ENCODE peak calls at places on chromosomes 4 and X, in ten cellular contexts. O is tibial artery, L is endodermal cell, K is dorsolateral prefrontal cortex, I is astrocyte, Q is choroid plexus epithelial cell, Y is testis, C is mucosa of descending colon, J is tibial nerve, X is fibroblast of pulmonary artery. S is an unnamed sample.

GRCh38 chr4:81631958-81632439 is 160.3 kb upstream of the RASGEF1B start:
- DNase-seq in O (no peak), Y (no peak), K (no peak), Q (peak; percentile 85), J (no peak), C (no peak), I (peak; percentile 82), X (peak; percentile 68), L (no peak), S (peak; percentile 90)

GRCh38 chrX:103780701-103781402 is 4.2 kb downstream of the PLP1 start:
- DNase-seq in I (no peak), J (no peak), X (no peak), L (no peak), O (no peak), K (peak; percentile 69), Q (no peak), Y (no peak), C (no peak), S (no peak)

GRCh38 chr4:41014158-41014557 is 200.2 kb downstream of the APBB2 start:
- DNase-seq in J (no peak), X (no peak), K (no peak), Y (no peak), O (no peak), L (no peak), C (no peak), I (no peak), Q (no peak), S (no peak)

GRCh38 chr4:110869862-110870577 is 247.1 kb upstream of the PITX2 start:
- DNase-seq in C (no peak), K (no peak), Q (no peak), O (no peak), X (no peak), L (no peak), I (no peak), Y (no peak), J (no peak), S (no peak)

GRCh38 chr4:137451150-137451850 is 81.0 kb downstream of the PCDH18 start:
- DNase-seq in Q (peak; percentile 13), K (no peak), O (no peak), X (no peak), L (no peak), I (no peak), C (no peak), Y (no peak), J (no peak), S (no peak)

GRCh38 chrX:118221257-118221656 is 104.6 kb upstream of the KLHL13 start:
- DNase-seq in C (no peak), L (no peak), J (no peak), X (no peak), O (no peak), Q (no peak), K (no peak), I (no peak), Y (no peak), S (no peak)

GRCh38 chr4:85210353-85210752 is 243.9 kb upstream of the WDFY3 start:
- DNase-seq in X (no peak), O (no peak), Y (no peak), J (no peak), K (no peak), L (no peak), Q (no peak), I (no peak), C (no peak), S (no peak)

GRCh38 chr4:150149381-150149780 is 71.1 kb downstream of the DCLK2 start:
- DNase-seq in Y (no peak), Q (no peak), I (peak; percentile 64), X (peak; percentile 49), J (peak; percentile 15), O (no peak), K (no peak), L (no peak), C (no peak), S (no peak)

GRCh38 chrX:134184936-134185335 is 52.0 kb upstream of the CCDC160 start:
- DNase-seq in X (no peak), C (no peak), K (no peak), O (no peak), I (no peak), J (no peak), Y (no peak), Q (no peak), L (no peak), S (no peak)

GRCh38 chr4:100516225-100516624 is 1.6 kb downstream of the EMCN start:
- DNase-seq in K (no peak), O (no peak), C (no peak), X (no peak), L (no peak), Q (peak; percentile 2), Y (no peak), J (no peak), I (no peak), S (no peak)

GRCh38 chrX:134423606-134424005 is 36.4 kb upstream of the HPRT1 start:
- DNase-seq in L (no peak), C (no peak), I (peak; percentile 6), K (no peak), X (peak; percentile 49), O (no peak), J (no peak), Q (peak; percentile 55), Y (no peak), S (peak; percentile 4)

GRCh38 chr4:7398104-7398423 is 36.7 kb downstream of the PSAPL1 start:
- DNase-seq in C (no peak), O (peak; percentile 9), Y (no peak), X (peak; percentile 3), L (peak; percentile 39), Q (peak; percentile 60), J (no peak), I (peak; percentile 88), K (peak; percentile 52), S (peak; percentile 47)

GRCh38 chr4:139416073-139416673 is 37.7 kb upstream of the RAB33B start:
- DNase-seq in Q (peak; percentile 80), Y (no peak), I (peak; percentile 23), L (no peak), K (no peak), J (no peak), C (no peak), X (peak; percentile 84), O (no peak), S (no peak)

GRCh38 chr4:155960522-155960921 is 6.9 kb upstream of the CTSO start:
- DNase-seq in C (no peak), L (no peak), Q (peak; percentile 34), O (no peak), X (peak; percentile 82), J (peak; percentile 54), I (peak; percentile 64), K (no peak), Y (no peak), S (no peak)

GRCh38 chr4:182289809-182290208 is 46.6 kb downstream of the TENM3 start:
- DNase-seq in K (no peak), Q (no peak), Y (no peak), O (no peak), J (no peak), X (no peak), L (peak; percentile 63), I (no peak), C (no peak), S (no peak)

GRCh38 chr4:757111-757510 is 51.5 kb downstream of the PCGF3 start:
- DNase-seq in C (peak; percentile 44), L (no peak), I (no peak), J (no peak), K (no peak), Y (no peak), Q (no peak), X (no peak), O (no peak), S (no peak)

GRCh38 chr4:169079942-169080827 is 70.1 kb upstream of the CBR4 start:
- DNase-seq in L (no peak), C (peak; percentile 67), X (peak; percentile 88), J (peak; percentile 69), I (peak; percentile 82), O (peak; percentile 73), Y (peak; percentile 75), K (no peak), Q (peak; percentile 94), S (no peak)

GRCh38 chr4:80173841-80174240 is 23.5 kb upstream of the PRDM8 start:
- DNase-seq in J (no peak), Q (peak; percentile 34), C (no peak), L (no peak), K (no peak), Y (no peak), O (no peak), I (peak; percentile 70), X (peak; percentile 31), S (no peak)

GRCh38 chr4:39469429-39470077 is 10.7 kb downstream of the LIAS start:
- DNase-seq in O (peak; percentile 65), X (peak; percentile 91), C (no peak), L (peak; percentile 79), Y (peak; percentile 75), J (peak; percentile 54), K (no peak), I (peak; percentile 78), Q (peak; percentile 90), S (peak; percentile 78)

DNA sequence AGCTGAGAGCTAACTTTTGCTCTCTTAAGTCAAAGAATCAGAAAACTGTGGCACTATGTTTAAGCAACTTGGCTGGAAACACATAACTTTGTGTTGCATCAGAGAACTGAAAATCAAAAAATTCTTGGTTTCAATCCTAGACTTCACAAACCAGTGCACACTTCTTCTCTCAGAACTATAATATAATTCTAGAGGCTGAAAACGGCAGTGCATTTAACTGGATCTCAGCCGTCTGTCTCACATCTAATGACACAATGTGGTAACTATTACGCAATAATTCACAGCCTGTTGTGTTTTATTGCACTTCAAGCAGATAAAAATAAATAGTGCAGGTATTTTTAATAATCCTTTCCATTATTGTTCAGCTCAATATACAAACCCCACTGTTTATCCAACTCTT is 260.6 kb upstream of the DIAPH2 start:
- DNase-seq in Q (peak; percentile 60), L (no peak), J (no peak), K (no peak), X (peak; percentile 49), O (no peak), Y (no peak), C (no peak), I (no peak), S (no peak)
- TF ChIP-seq CTCF in Q (no peak), L (no peak), J (no peak), K (no peak), X (no peak), O (no peak), Y (no peak), C (no peak), I (no peak), S (no peak)

GRCh38 chrX:15838017-15838416 is 16.6 kb downstream of the AP1S2 start:
- DNase-seq in J (no peak), O (no peak), X (no peak), Y (no peak), I (no peak), C (no peak), L (peak; percentile 74), K (no peak), Q (no peak), S (no peak)
- TF ChIP-seq CTCF in J (no peak), O (no peak), X (peak; percentile 14), Y (no peak), I (no peak), C (no peak), L (peak; percentile 72), K (no peak), Q (peak; percentile 25), S (peak; percentile 26)

GRCh38 chrX:39961441-39961840 is 136.3 kb downstream of the BCOR start:
- DNase-seq in X (no peak), O (no peak), I (no peak), K (no peak), J (no peak), C (no peak), Q (no peak), Y (no peak), L (no peak), S (no peak)
- TF ChIP-seq CTCF in X (no peak), O (no peak), I (no peak), K (no peak), J (no peak), C (no peak), Q (no peak), Y (no peak), L (no peak), S (no peak)

GRCh38 chr4:89641367-89641687 is 195.6 kb downstream of the SNCA start:
- DNase-seq in Q (no peak), K (no peak), X (no peak), I (no peak), J (no peak), L (no peak), C (no peak), O (no peak), Y (no peak), S (no peak)
- TF ChIP-seq CTCF in Q (no peak), K (no peak), X (no peak), I (no peak), J (no peak), L (no peak), C (no peak), O (no peak), Y (no peak), S (no peak)